ENCODE peak calls at places on chromosomes 13 and 19, in four cellular contexts. One of them, this sample, is unnamed.

GRCh38 chr13:71902676-71903075 is 35.7 kb upstream of the DACH1 start:
- ATAC-seq in activated naive CD4-positive, alpha-beta T cell treated with anti-CD3 and anti-CD28 coated beads, Interleukin-2, amount 50 U/mL, for 72 hours: no peak
- ATAC-seq in IMR-90: no peak
- ATAC-seq in activated T-cell treated with anti-CD3 and anti-CD28 coated beads, Interleukin-2, amount 50 U/mL, for 72 hours: no peak
- ATAC-seq in this sample: no peak

GRCh38 chr13:26942184-26942583 is 181.6 kb upstream of the GPR12 start:
- ATAC-seq in IMR-90: no peak
- ATAC-seq in activated naive CD4-positive, alpha-beta T cell treated with anti-CD3 and anti-CD28 coated beads, Interleukin-2, amount 50 U/mL, for 72 hours: no peak
- ATAC-seq in activated T-cell treated with anti-CD3 and anti-CD28 coated beads, Interleukin-2, amount 50 U/mL, for 72 hours: no peak
- ATAC-seq in this sample: no peak

GRCh38 chr13:45466359-45466758 is 1.6 kb downstream of the COG3 start:
- ATAC-seq in IMR-90: no peak
- ATAC-seq in activated naive CD4-positive, alpha-beta T cell treated with anti-CD3 and anti-CD28 coated beads, Interleukin-2, amount 50 U/mL, for 72 hours: no peak
- ATAC-seq in activated T-cell treated with anti-CD3 and anti-CD28 coated beads, Interleukin-2, amount 50 U/mL, for 72 hours: no peak
- ATAC-seq in this sample: no peak

GRCh38 chr19:1009043-1009975 is 9.1 kb downstream of the GRIN3B start:
- ATAC-seq in IMR-90: peak
- ATAC-seq in activated naive CD4-positive, alpha-beta T cell treated with anti-CD3 and anti-CD28 coated beads, Interleukin-2, amount 50 U/mL, for 72 hours: no peak
- ATAC-seq in activated T-cell treated with anti-CD3 and anti-CD28 coated beads, Interleukin-2, amount 50 U/mL, for 72 hours: no peak
- ATAC-seq in this sample: no peak

GRCh38 chr19:32227561-32228165 is 117.7 kb upstream of the ZNF507 start:
- ATAC-seq in activated T-cell treated with anti-CD3 and anti-CD28 coated beads, Interleukin-2, amount 50 U/mL, for 72 hours: no peak
- ATAC-seq in activated naive CD4-positive, alpha-beta T cell treated with anti-CD3 and anti-CD28 coated beads, Interleukin-2, amount 50 U/mL, for 72 hours: no peak
- ATAC-seq in IMR-90: no peak
- ATAC-seq in this sample: no peak

GRCh38 chr13:113020323-113021080 is 51.5 kb downstream of the MCF2L start:
- ATAC-seq in IMR-90: no peak
- ATAC-seq in activated T-cell treated with anti-CD3 and anti-CD28 coated beads, Interleukin-2, amount 50 U/mL, for 72 hours: no peak
- ATAC-seq in activated naive CD4-positive, alpha-beta T cell treated with anti-CD3 and anti-CD28 coated beads, Interleukin-2, amount 50 U/mL, for 72 hours: no peak
- ATAC-seq in this sample: no peak

GRCh38 chr13:40565282-40566148 is 100.9 kb downstream of the FOXO1 start:
- ATAC-seq in IMR-90: no peak
- ATAC-seq in activated T-cell treated with anti-CD3 and anti-CD28 coated beads, Interleukin-2, amount 50 U/mL, for 72 hours: peak
- ATAC-seq in activated naive CD4-positive, alpha-beta T cell treated with anti-CD3 and anti-CD28 coated beads, Interleukin-2, amount 50 U/mL, for 72 hours: peak
- ATAC-seq in this sample: no peak

GRCh38 chr13:80239116-80239515 is 101.8 kb downstream of the SPRY2 start:
- ATAC-seq in activated T-cell treated with anti-CD3 and anti-CD28 coated beads, Interleukin-2, amount 50 U/mL, for 72 hours: no peak
- ATAC-seq in IMR-90: no peak
- ATAC-seq in activated naive CD4-positive, alpha-beta T cell treated with anti-CD3 and anti-CD28 coated beads, Interleukin-2, amount 50 U/mL, for 72 hours: no peak
- ATAC-seq in this sample: no peak

GRCh38 chr13:112685856-112686255 is 4.0 kb upstream of the ATP11A start:
- ATAC-seq in activated naive CD4-positive, alpha-beta T cell treated with anti-CD3 and anti-CD28 coated beads, Interleukin-2, amount 50 U/mL, for 72 hours: no peak
- ATAC-seq in IMR-90: no peak
- ATAC-seq in activated T-cell treated with anti-CD3 and anti-CD28 coated beads, Interleukin-2, amount 50 U/mL, for 72 hours: no peak
- ATAC-seq in this sample: no peak

GRCh38 chr13:97274782-97275252 is 52.7 kb downstream of the MBNL2 start:
- ATAC-seq in IMR-90: peak
- ATAC-seq in activated T-cell treated with anti-CD3 and anti-CD28 coated beads, Interleukin-2, amount 50 U/mL, for 72 hours: no peak
- ATAC-seq in activated naive CD4-positive, alpha-beta T cell treated with anti-CD3 and anti-CD28 coated beads, Interleukin-2, amount 50 U/mL, for 72 hours: no peak
- ATAC-seq in this sample: peak

GRCh38 chr19:29268721-29269483 is 56.0 kb upstream of the UQCRFS1 start:
- ATAC-seq in IMR-90: no peak
- ATAC-seq in activated T-cell treated with anti-CD3 and anti-CD28 coated beads, Interleukin-2, amount 50 U/mL, for 72 hours: no peak
- ATAC-seq in activated naive CD4-positive, alpha-beta T cell treated with anti-CD3 and anti-CD28 coated beads, Interleukin-2, amount 50 U/mL, for 72 hours: no peak
- ATAC-seq in this sample: peak

GRCh38 chr13:104310861-104311260 is 1244.6 kb upstream of the SLC10A2 start:
- ATAC-seq in IMR-90: no peak
- ATAC-seq in activated T-cell treated with anti-CD3 and anti-CD28 coated beads, Interleukin-2, amount 50 U/mL, for 72 hours: no peak
- ATAC-seq in activated naive CD4-positive, alpha-beta T cell treated with anti-CD3 and anti-CD28 coated beads, Interleukin-2, amount 50 U/mL, for 72 hours: no peak
- ATAC-seq in this sample: no peak

GRCh38 chr19:45442408-45442926 is 18.8 kb upstream of the ERCC1 start:
- ATAC-seq in activated T-cell treated with anti-CD3 and anti-CD28 coated beads, Interleukin-2, amount 50 U/mL, for 72 hours: no peak
- ATAC-seq in activated naive CD4-positive, alpha-beta T cell treated with anti-CD3 and anti-CD28 coated beads, Interleukin-2, amount 50 U/mL, for 72 hours: no peak
- ATAC-seq in IMR-90: no peak
- ATAC-seq in this sample: no peak

GRCh38 chr13:55652657-55653056 is 1488.1 kb upstream of the PRR20A start:
- ATAC-seq in activated naive CD4-positive, alpha-beta T cell treated with anti-CD3 and anti-CD28 coated beads, Interleukin-2, amount 50 U/mL, for 72 hours: no peak
- ATAC-seq in IMR-90: no peak
- ATAC-seq in activated T-cell treated with anti-CD3 and anti-CD28 coated beads, Interleukin-2, amount 50 U/mL, for 72 hours: no peak
- ATAC-seq in this sample: no peak

GRCh38 chr19:27672309-27673047 is 1540.5 kb downstream of the UQCRFS1 start:
- ATAC-seq in activated naive CD4-positive, alpha-beta T cell treated with anti-CD3 and anti-CD28 coated beads, Interleukin-2, amount 50 U/mL, for 72 hours: no peak
- ATAC-seq in IMR-90: no peak
- ATAC-seq in activated T-cell treated with anti-CD3 and anti-CD28 coated beads, Interleukin-2, amount 50 U/mL, for 72 hours: no peak
- ATAC-seq in this sample: no peak

GRCh38 chr19:40411125-40411842 is 1.9 kb downstream of the PRX start:
- ATAC-seq in IMR-90: no peak
- ATAC-seq in activated naive CD4-positive, alpha-beta T cell treated with anti-CD3 and anti-CD28 coated beads, Interleukin-2, amount 50 U/mL, for 72 hours: no peak
- ATAC-seq in activated T-cell treated with anti-CD3 and anti-CD28 coated beads, Interleukin-2, amount 50 U/mL, for 72 hours: no peak
- ATAC-seq in this sample: peak

GRCh38 chr19:19329199-19329598 is 8.6 kb downstream of the MAU2 start:
- ATAC-seq in activated naive CD4-positive, alpha-beta T cell treated with anti-CD3 and anti-CD28 coated beads, Interleukin-2, amount 50 U/mL, for 72 hours: peak
- ATAC-seq in activated T-cell treated with anti-CD3 and anti-CD28 coated beads, Interleukin-2, amount 50 U/mL, for 72 hours: peak
- ATAC-seq in IMR-90: no peak
- ATAC-seq in this sample: no peak

This sample was measured in SK-N-SH treated with all-trans-retinoic acid at 6 μM for 48 hours.